ENCODE peak calls at places on chromosomes 16 and 17, in four cellular contexts. One of them, this sample, is unnamed.

GRCh38 chr17:80449930-80450576 is 26.4 kb downstream of the NPTX1 start:
- DNase-seq in H54: no peak
- DNase-seq in ovary: no peak
- DNase-seq in body of pancreas: no peak
- DNase-seq in this sample: no peak

GRCh38 chr17:76824103-76824502 is 44.1 kb upstream of the MGAT5B start:
- DNase-seq in H54: no peak
- DNase-seq in ovary: no peak
- DNase-seq in body of pancreas: no peak
- DNase-seq in this sample: no peak

GRCh38 chr17:27244481-27245223 is 49.3 kb upstream of the WSB1 start:
- DNase-seq in H54: peak
- DNase-seq in ovary: peak
- DNase-seq in body of pancreas: peak
- DNase-seq in this sample: no peak

GRCh38 chr16:31334934-31335333 is 20.0 kb upstream of the ITGAX start:
- DNase-seq in H54: no peak
- DNase-seq in ovary: no peak
- DNase-seq in body of pancreas: no peak
- DNase-seq in this sample: no peak

GRCh38 chr16:1858189-1858588 is 13.8 kb downstream of the MEIOB start:
- DNase-seq in H54: no peak
- DNase-seq in ovary: no peak
- DNase-seq in body of pancreas: no peak
- DNase-seq in this sample: no peak

GRCh38 chr17:76686538-76687277 is 24.1 kb downstream of the MXRA7 start:
- DNase-seq in H54: no peak
- DNase-seq in ovary: peak
- DNase-seq in body of pancreas: no peak
- DNase-seq in this sample: no peak

GRCh38 chr16:84446086-84446485 is 58.4 kb downstream of the MEAK7 start:
- DNase-seq in H54: no peak
- DNase-seq in ovary: no peak
- DNase-seq in body of pancreas: no peak
- DNase-seq in this sample: no peak

GRCh38 chr17:77217566-77217965 is 76.8 kb downstream of the SEC14L1 start:
- DNase-seq in H54: no peak
- DNase-seq in ovary: no peak
- DNase-seq in body of pancreas: no peak
- DNase-seq in this sample: no peak

GRCh38 chr17:7922499-7923289 is 6.6 kb upstream of the RNF227 start:
- DNase-seq in H54: no peak
- DNase-seq in ovary: peak
- DNase-seq in body of pancreas: peak
- DNase-seq in this sample: peak

GRCh38 chr17:41941158-41941557 is 10.7 kb downstream of the ODAD4 start:
- DNase-seq in H54: no peak
- DNase-seq in ovary: no peak
- DNase-seq in body of pancreas: no peak
- DNase-seq in this sample: no peak

GRCh38 chr16:4207683-4208528 is 34.0 kb downstream of the SRL start:
- DNase-seq in H54: no peak
- DNase-seq in ovary: peak
- DNase-seq in body of pancreas: no peak
- DNase-seq in this sample: no peak

GRCh38 chr17:81513669-81514484 is 1.3 kb upstream of the ACTG1 start:
- DNase-seq in H54: no peak
- DNase-seq in ovary: peak
- DNase-seq in body of pancreas: peak
- DNase-seq in this sample: peak
- TF ChIP-seq POLR2A in H54: no peak
- TF ChIP-seq POLR2A in ovary: no peak
- TF ChIP-seq POLR2A in body of pancreas: peak
- TF ChIP-seq POLR2A in this sample: no peak

DNA sequence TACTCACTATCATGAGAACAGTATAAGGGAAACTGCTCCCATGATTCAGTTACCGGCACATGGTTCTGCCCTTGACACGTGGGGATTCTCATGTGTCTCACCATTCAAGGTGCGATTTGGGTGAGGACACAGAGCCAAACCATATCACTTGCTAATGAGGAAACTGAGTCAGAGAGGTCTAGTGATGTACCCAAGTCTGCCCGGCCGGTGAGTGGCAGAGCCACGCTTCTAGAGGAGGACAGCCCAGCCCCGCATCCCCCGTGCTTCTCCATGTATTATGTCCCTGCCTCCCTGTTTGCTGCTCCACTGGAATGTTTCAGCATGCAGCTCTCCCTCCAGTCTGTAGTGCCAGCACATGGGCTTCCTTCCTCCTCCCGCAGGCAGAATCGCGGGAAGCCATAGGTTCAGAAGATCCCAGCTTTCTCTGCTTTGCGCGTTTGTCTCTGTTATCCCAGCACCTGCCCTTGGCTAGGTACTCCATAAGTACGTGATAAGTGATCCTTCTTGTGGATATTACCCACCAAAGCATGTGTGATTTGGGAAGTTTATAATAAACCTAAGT is 103.7 kb downstream of the CLEC16A start:
- DNase-seq in H54: no peak
- DNase-seq in ovary: no peak
- DNase-seq in body of pancreas: no peak
- DNase-seq in this sample: no peak
- TF ChIP-seq POLR2A in H54: no peak
- TF ChIP-seq POLR2A in ovary: no peak
- TF ChIP-seq POLR2A in body of pancreas: no peak
- TF ChIP-seq POLR2A in this sample: no peak

DNA sequence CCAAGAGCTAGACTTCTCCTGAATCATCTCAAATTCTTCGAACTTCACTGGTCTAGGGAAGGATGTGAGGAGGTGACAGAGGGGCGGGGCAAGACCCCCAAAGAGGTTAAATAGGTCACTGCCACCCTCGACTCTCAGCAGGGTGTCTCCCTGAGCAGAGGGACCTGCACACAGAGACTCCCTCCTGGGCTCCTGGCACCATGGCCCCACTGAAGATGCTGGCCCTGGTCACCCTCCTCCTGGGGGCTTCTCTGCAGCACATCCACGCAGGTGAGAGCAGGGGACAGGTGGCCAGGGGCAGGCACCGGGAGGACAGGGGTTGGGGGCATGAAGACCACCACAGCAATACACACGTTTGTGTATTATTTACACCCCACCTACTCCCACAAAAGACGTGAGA is 9.2 kb downstream of the CCL17 start:
- DNase-seq in H54: no peak
- DNase-seq in ovary: no peak
- DNase-seq in body of pancreas: no peak
- DNase-seq in this sample: no peak
- TF ChIP-seq POLR2A in H54: no peak
- TF ChIP-seq POLR2A in ovary: no peak
- TF ChIP-seq POLR2A in body of pancreas: no peak
- TF ChIP-seq POLR2A in this sample: no peak

GRCh38 chr17:64146418-64147109 is 16.6 kb upstream of the ERN1 start:
- DNase-seq in H54: no peak
- DNase-seq in ovary: peak
- DNase-seq in body of pancreas: peak
- DNase-seq in this sample: peak
- TF ChIP-seq POLR2A in H54: peak
- TF ChIP-seq POLR2A in ovary: no peak
- TF ChIP-seq POLR2A in body of pancreas: no peak
- TF ChIP-seq POLR2A in this sample: no peak

DNA sequence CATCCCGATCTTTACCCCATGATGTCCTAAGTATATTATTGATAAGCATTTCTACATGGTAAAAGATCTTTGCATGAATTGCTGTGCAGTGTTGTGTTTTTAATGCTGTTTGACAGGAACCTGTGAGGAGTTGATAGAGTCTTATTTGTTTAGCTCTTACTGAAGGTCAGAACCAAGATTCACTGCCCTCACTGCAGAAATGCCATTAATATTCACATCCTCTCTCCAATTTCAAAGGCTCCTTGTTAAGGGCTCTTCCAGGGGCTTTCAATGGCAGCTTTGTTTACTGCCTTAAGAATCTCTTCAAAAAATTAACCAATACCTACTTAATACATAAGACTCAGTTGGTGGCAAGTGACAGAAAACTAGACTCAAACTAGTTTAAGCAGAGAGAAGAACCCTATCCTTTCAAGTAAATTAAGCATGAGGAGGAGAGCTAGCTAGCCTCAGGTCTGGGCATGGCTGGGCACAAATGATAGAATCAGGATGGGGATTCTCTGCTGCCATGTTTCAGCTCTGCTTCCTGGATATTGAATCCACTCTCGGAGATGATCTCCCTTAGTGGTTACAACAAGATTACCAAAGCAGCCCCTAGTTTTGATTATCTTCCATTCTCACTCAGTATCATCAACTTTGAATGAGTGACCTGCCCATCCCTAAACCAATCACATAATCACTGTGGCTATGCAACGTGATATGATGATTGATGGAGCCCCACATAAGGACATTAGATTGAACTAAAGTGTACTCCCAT is 311.8 kb downstream of the CDH11 start:
- DNase-seq in H54: no peak
- DNase-seq in ovary: no peak
- DNase-seq in body of pancreas: no peak
- DNase-seq in this sample: no peak
- TF ChIP-seq POLR2A in H54: no peak
- TF ChIP-seq POLR2A in ovary: no peak
- TF ChIP-seq POLR2A in body of pancreas: no peak
- TF ChIP-seq POLR2A in this sample: no peak

DNA sequence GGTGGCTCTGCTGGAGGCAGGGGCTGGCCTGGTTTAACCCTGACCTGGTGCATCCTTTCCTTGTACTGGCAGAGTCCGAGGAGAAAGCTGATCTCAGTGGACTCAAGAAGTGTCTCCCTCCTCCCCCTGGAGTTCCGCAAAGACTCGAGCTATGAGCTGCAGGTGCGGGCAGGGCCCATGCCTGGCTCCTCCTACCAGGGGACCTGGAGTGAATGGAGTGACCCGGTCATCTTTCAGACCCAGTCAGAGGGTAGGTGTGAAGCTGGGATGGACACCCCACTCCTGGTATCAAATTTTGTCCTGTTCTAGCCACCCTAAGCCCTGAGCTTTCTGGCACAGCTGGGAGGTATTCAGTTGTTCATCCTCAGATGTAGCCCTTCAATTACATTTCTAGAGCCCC is 42.5 kb downstream of the IL21R start:
- DNase-seq in H54: no peak
- DNase-seq in ovary: no peak
- DNase-seq in body of pancreas: no peak
- DNase-seq in this sample: no peak
- TF ChIP-seq POLR2A in H54: no peak
- TF ChIP-seq POLR2A in ovary: no peak
- TF ChIP-seq POLR2A in body of pancreas: no peak
- TF ChIP-seq POLR2A in this sample: no peak

This sample was measured in erythroblast.